ENCODE peak calls at places on chromosomes 13 and 19, in six cellular contexts. U, T, X, J, B and G are unnamed samples.

GRCh38 chr19:50500060-50500752 is 10.8 kb downstream of the JOSD2 start:
- DNase-seq in U (peak; percentile 84), T (no peak), X (no peak), J (no peak), B (no peak), G (peak; percentile 71)

GRCh38 chr19:56689198-56689597 is 17.6 kb upstream of the ZNF835 start:
- DNase-seq in U (no peak), T (no peak), X (no peak), J (no peak), B (no peak), G (no peak)

GRCh38 chr19:426725-427445 is 17.9 kb upstream of the C2CD4C start:
- DNase-seq in U (peak; percentile 89), T (no peak), X (no peak), J (no peak), B (no peak), G (no peak)

GRCh38 chr13:44160549-44161278 is 212.9 kb upstream of the SERP2 start:
- DNase-seq in U (no peak), T (no peak), X (no peak), J (no peak), B (no peak), G (no peak)

GRCh38 chr13:48542581-48543341 is 9.9 kb upstream of the RCBTB2 start:
- DNase-seq in U (no peak), T (no peak), X (peak; percentile 9), J (no peak), B (no peak), G (no peak)

GRCh38 chr19:55460670-55461258 is 678 bp downstream of the ISOC2 start:
- DNase-seq in U (peak; percentile 92), T (no peak), X (peak; percentile 52), J (no peak), B (no peak), G (peak; percentile 80)

GRCh38 chr19:391726-392374 is 17.1 kb downstream of the C2CD4C start:
- DNase-seq in U (no peak), T (no peak), X (no peak), J (no peak), B (no peak), G (no peak)

GRCh38 chr13:32042567-32042966 is 11.0 kb downstream of the FRY start:
- DNase-seq in U (no peak), T (no peak), X (no peak), J (no peak), B (no peak), G (no peak)

GRCh38 chr13:96090240-96091101 is 564 bp downstream of the HS6ST3 start:
- DNase-seq in U (peak; percentile 81), T (no peak), X (no peak), J (no peak), B (no peak), G (peak; percentile 73)

GRCh38 chr19:3784607-3785463 is 1.3 kb downstream of the MATK start:
- DNase-seq in U (no peak), T (no peak), X (no peak), J (no peak), B (no peak), G (no peak)

GRCh38 chr19:48713041-48713863 is 6.3 kb downstream of the MAMSTR start:
- DNase-seq in U (peak; percentile 59), T (no peak), X (peak; percentile 24), J (no peak), B (no peak), G (peak; percentile 33)

GRCh38 chr13:114203536-114203935 is 24.5 kb downstream of the CFAP97D2 start:
- DNase-seq in U (no peak), T (no peak), X (no peak), J (peak; percentile 42), B (no peak), G (no peak)

GRCh38 chr19:2775556-2776430 is 7.3 kb downstream of the SGTA start:
- DNase-seq in U (no peak), T (peak; percentile 16), X (peak; percentile 39), J (peak; percentile 68), B (no peak), G (peak; percentile 77)

GRCh38 chr13:93549326-93549855 is 322.8 kb downstream of the GPC6 start:
- DNase-seq in U (no peak), T (no peak), X (no peak), J (no peak), B (no peak), G (no peak)

GRCh38 chr19:27974082-27974513 is 1238.9 kb downstream of the UQCRFS1 start:
- DNase-seq in U (peak; percentile 8), T (no peak), X (peak; percentile 4), J (no peak), B (no peak), G (peak; percentile 28)